ENCODE peak calls at places on chromosome 15, in four cellular contexts. Y, H, D and A are unnamed samples.

GRCh38 chr15:69723404-69724097 is 270.9 kb downstream of the RPLP1 start:
- DNase-seq in Y (no peak), H (peak), D (no peak), A (no peak)

GRCh38 chr15:66772604-66772966 is 70.5 kb downstream of the SMAD6 start:
- DNase-seq in Y (no peak), H (no peak), D (peak), A (no peak)

GRCh38 chr15:68435966-68436365 is 4.0 kb upstream of the ITGA11 start:
- DNase-seq in Y (no peak), H (no peak), D (no peak), A (no peak)

GRCh38 chr15:80929225-80929624 is 60.4 kb downstream of the MESD start:
- DNase-seq in Y (no peak), H (no peak), D (no peak), A (no peak)

GRCh38 chr15:50315814-50316630 is 39.0 kb downstream of the GABPB1 start:
- DNase-seq in Y (peak), H (no peak), D (peak), A (peak)

GRCh38 chr15:29792426-29793159 is 29.7 kb downstream of the TJP1 start:
- DNase-seq in Y (no peak), H (no peak), D (no peak), A (no peak)

GRCh38 chr15:53458736-53459135 is 300.7 kb downstream of the WDR72 start:
- DNase-seq in Y (no peak), H (no peak), D (peak), A (no peak)

GRCh38 chr15:69342460-69343076 is 43.9 kb downstream of the PAQR5 start:
- DNase-seq in Y (no peak), H (no peak), D (no peak), A (no peak)

GRCh38 chr15:99433026-99433756 is 132.6 kb upstream of the MEF2A start:
- DNase-seq in Y (no peak), H (no peak), D (no peak), A (peak)

GRCh38 chr15:70423267-70423666 is 325.6 kb upstream of the TLE3 start:
- DNase-seq in Y (no peak), H (no peak), D (no peak), A (no peak)

GRCh38 chr15:31470756-31471155 is 144.1 kb downstream of the KLF13 start:
- DNase-seq in Y (no peak), H (no peak), D (no peak), A (no peak)

GRCh38 chr15:60090747-60091146 is 86.6 kb downstream of the FOXB1 start:
- DNase-seq in Y (peak), H (no peak), D (no peak), A (no peak)

GRCh38 chr15:77975332-77976119 is 102.0 kb downstream of the TBC1D2B start:
- DNase-seq in Y (no peak), H (no peak), D (no peak), A (no peak)

GRCh38 chr15:101088311-101088710 is 163.5 kb downstream of the CHSY1 start:
- DNase-seq in Y (no peak), H (no peak), D (no peak), A (no peak)

GRCh38 chr15:89406756-89407650 is 72.4 kb upstream of the POLG start:
- DNase-seq in Y (no peak), H (peak), D (no peak), A (no peak)

GRCh38 chr15:70099966-70100494 is 2.3 kb upstream of the TLE3 start:
- DNase-seq in Y (peak), H (no peak), D (no peak), A (no peak)

GRCh38 chr15:65344909-65345275 is 32.9 kb downstream of the IGDCC3 start:
- DNase-seq in Y (no peak), H (no peak), D (no peak), A (no peak)

GRCh38 chr15:75107905-75108838 is 84.8 kb downstream of the PPCDC start:
- DNase-seq in Y (peak), H (no peak), D (peak), A (no peak)

GRCh38 chr15:100762913-100763627 is 116.6 kb upstream of the ALDH1A3 start:
- DNase-seq in Y (no peak), H (peak), D (no peak), A (no peak)

GRCh38 chr15:65106011-65106590 is 8.9 kb downstream of the UBAP1L start:
- DNase-seq in Y (no peak), H (no peak), D (no peak), A (no peak)

GRCh38 chr15:31372635-31373091 is 46.0 kb downstream of the KLF13 start:
- DNase-seq in Y (peak), H (peak), D (no peak), A (no peak)

GRCh38 chr15:81612631-81613030 is 238.6 kb upstream of the TMC3 start:
- DNase-seq in Y (no peak), H (peak), D (no peak), A (peak)

GRCh38 chr15:90685688-90686434 is 31.3 kb upstream of the BLM start:
- DNase-seq in Y (no peak), H (no peak), D (no peak), A (peak)

GRCh38 chr15:65979316-65979715 is 110.0 kb downstream of the RAB11A start:
- DNase-seq in Y (no peak), H (no peak), D (no peak), A (no peak)

GRCh38 chr15:63945838-63946298 is 100.4 kb downstream of the DAPK2 start:
- DNase-seq in Y (no peak), H (peak), D (peak), A (no peak)

GRCh38 chr15:39312984-39313383 is 267.9 kb upstream of the THBS1 start:
- DNase-seq in Y (peak), H (peak), D (peak), A (peak)

GRCh38 chr15:79811406-79812405 is 85.1 kb downstream of the MTHFS start:
- DNase-seq in Y (no peak), H (no peak), D (no peak), A (no peak)

GRCh38 chr15:73924258-73924921 is 1.9 kb upstream of the LOXL1 start:
- DNase-seq in Y (peak), H (no peak), D (no peak), A (no peak)

GRCh38 chr15:34987982-34988873 is at the start of gene ZNF770:
- DNase-seq in Y (peak), H (peak), D (peak), A (peak)

GRCh38 chr15:71448688-71449114 is 333.4 kb downstream of the THSD4 start:
- DNase-seq in Y (peak), H (peak), D (peak), A (peak)

GRCh38 chr15:72616491-72617210 is 37.8 kb upstream of the GOLGA6B start:
- DNase-seq in Y (no peak), H (no peak), D (no peak), A (no peak)

GRCh38 chr15:75712668-75713337 is at the start of gene CSPG4:
- DNase-seq in Y (no peak), H (peak), D (no peak), A (peak)

GRCh38 chr15:80699981-80700380 is 4.9 kb downstream of the ABHD17C start:
- DNase-seq in Y (no peak), H (no peak), D (no peak), A (no peak)

GRCh38 chr15:61879219-61879618 is 181.0 kb downstream of the VPS13C start:
- DNase-seq in Y (no peak), H (no peak), D (peak), A (no peak)

GRCh38 chr15:25061808-25062550 is 107.2 kb downstream of the SNRPN start:
- DNase-seq in Y (no peak), H (no peak), D (no peak), A (no peak)

GRCh38 chr15:68880382-68880781 is 49.9 kb upstream of the SPESP1 start:
- DNase-seq in Y (no peak), H (no peak), D (no peak), A (no peak)

GRCh38 chr15:40471778-40472130 is 970 bp downstream of the CHST14 start:
- DNase-seq in Y (no peak), H (peak), D (peak), A (no peak)

GRCh38 chr15:38005949-38006800 is 71.7 kb downstream of the TMCO5A start:
- DNase-seq in Y (no peak), H (no peak), D (no peak), A (no peak)

GRCh38 chr15:27088584-27089232 is 117.7 kb downstream of the GABRG3 start:
- DNase-seq in Y (no peak), H (no peak), D (no peak), A (peak)

GRCh38 chr15:101187820-101188516 is 63.9 kb downstream of the CHSY1 start:
- DNase-seq in Y (no peak), H (no peak), D (no peak), A (no peak)

GRCh38 chr15:92884459-92884812 is 15.7 kb upstream of the CHD2 start:
- DNase-seq in Y (no peak), H (no peak), D (no peak), A (no peak)

GRCh38 chr15:92886815-92887214 is 13.3 kb upstream of the CHD2 start:
- DNase-seq in Y (no peak), H (no peak), D (no peak), A (no peak)

GRCh38 chr15:92887869-92888268 is 12.3 kb upstream of the CHD2 start:
- DNase-seq in Y (no peak), H (no peak), D (no peak), A (no peak)

GRCh38 chr15:92884813-92885461 is 15.2 kb upstream of the CHD2 start:
- DNase-seq in Y (peak), H (no peak), D (no peak), A (no peak)

DNA sequence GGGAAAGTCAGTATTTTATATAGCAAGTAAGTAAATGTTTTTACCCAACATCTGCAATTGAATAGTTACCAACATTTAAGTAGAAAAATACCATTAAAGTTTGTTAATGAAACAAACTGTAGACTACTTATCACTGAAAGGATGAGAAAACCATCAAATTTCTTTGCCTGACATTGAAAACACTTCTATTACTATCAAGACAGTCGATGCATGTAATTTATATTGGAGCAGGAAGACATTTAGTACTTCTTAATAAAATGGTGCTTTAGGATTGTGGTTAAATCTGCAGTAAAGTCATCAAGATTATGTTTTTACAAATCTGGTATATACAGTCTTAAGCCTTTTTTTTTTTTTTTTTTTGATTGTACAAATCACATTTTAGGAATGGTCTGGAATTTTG is 13.9 kb upstream of the CHD2 start:
- DNase-seq in Y (no peak), H (no peak), D (no peak), A (no peak)
- TF ChIP-seq HMGXB4 in Y (no peak), H (no peak), D (no peak), A (no peak)

DNA sequence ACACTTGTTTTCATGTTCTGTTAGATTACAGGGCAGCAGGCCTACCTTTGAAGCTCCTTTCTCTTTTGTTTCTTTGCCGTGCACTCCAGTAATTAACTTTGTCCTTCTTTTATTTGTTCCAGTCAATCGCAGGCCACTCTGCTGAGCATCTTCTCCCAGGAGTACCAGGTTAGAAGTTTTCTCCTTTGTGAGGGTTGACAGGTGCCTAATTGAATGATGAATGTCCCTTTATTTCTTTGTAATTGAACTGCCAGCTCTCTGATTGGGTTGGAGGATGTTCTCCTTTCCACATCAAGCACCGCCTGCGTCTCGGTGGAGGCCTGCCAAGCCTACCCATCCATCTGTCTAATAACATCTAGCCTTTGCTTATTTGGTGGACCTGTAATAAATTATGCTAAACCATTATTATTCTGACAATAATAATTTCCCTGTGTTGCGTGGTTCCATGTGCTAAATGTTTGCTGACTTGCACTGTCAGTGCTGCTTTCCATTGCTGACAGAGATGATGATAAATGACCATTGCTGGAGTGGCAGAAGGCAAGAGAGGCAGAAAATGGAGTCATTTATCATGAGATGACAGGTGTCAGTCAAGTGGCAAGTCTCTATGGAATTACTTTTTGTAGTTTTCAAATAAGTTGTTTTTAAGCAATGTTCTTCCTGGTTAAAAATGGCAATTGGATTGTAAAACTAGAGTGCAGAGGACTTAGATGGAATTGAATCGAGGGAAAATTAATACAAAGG is 64.9 kb downstream of the CDIN1 start:
- DNase-seq in Y (no peak), H (no peak), D (no peak), A (no peak)
- TF ChIP-seq HMGXB4 in Y (no peak), H (no peak), D (no peak), A (no peak)

DNA sequence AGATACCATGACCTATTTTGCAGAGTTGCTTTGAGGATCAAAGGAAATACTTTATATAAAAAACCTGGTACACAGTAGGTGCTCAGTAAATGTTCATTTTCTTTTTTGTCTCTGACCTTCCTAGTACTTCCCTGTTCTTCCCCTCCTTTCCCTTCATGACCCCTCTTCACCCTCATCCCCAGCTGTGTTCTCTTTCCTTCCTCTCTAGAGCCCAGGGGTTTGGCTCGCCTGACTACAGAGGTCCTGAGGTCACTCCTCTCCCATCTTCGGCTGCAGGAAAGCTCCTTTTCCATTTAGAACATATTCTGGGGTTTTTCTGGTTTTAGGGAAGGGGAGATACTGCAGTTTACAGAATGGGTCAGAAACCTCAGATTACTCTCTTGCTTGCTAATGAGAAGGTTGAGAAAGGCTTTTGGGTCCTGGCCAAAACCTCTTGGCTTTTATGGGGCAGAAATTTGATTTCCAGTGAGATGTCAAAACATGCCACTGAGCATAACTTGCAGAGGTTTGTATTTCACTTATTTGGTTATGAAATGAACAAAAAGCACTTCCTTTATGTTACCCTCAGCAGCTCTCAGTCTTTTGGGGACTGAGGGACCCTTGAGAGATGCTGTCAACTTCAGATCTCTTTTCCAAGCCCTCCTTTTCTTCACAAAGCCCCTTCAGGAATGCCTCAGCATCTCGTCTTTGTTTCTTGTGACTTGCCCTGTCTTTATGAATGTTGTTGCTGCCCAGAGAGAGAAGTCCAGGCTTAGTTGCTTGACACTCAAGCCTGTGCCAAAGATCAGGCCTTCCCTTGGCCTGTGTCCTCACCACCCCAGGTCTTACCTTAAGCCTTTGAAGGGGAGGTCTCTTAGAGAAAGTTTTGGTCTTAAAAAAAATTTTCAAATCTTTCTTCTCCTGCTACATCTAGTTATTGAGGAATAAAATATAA is 121.7 kb upstream of the TPM1 start:
- DNase-seq in Y (no peak), H (no peak), D (no peak), A (no peak)
- TF ChIP-seq HMGXB4 in Y (no peak), H (no peak), D (no peak), A (no peak)

GRCh38 chr15:86445750-86446149 is 366.1 kb downstream of the AGBL1 start:
- DNase-seq in Y (no peak), H (no peak), D (no peak), A (no peak)
- TF ChIP-seq HMGXB4 in Y (no peak), H (no peak), D (no peak), A (no peak)